ENCODE peak calls at places on chromosomes 5 and 9, in seven cellular contexts. I is HFF-Myc; A is spleen; B is HCT116; J is CD8-positive, alpha-beta T cell; T is IMR-90; V is AG04450. K is an unnamed sample.

GRCh38 chr5:60961685-60962084 is 16.7 kb downstream of the NDUFAF2 start:
- DNase-seq in J (no peak), A (no peak), T (peak), V (no peak), I (no peak), B (no peak), K (no peak)

GRCh38 chr5:1298723-1299510 is 4.0 kb upstream of the TERT start:
- DNase-seq in V (no peak), I (no peak), T (no peak), J (no peak), A (peak), B (no peak), K (no peak)

GRCh38 chr5:69416180-69416579 is 1.3 kb downstream of the MARVELD2 start:
- DNase-seq in J (no peak), I (no peak), T (no peak), B (no peak), A (no peak), V (no peak), K (no peak)

GRCh38 chr5:95471447-95471846 is 80.3 kb downstream of the FAM81B start:
- DNase-seq in B (no peak), I (no peak), V (no peak), J (no peak), T (no peak), A (no peak), K (no peak)

GRCh38 chr9:16484178-16484577 is 386.3 kb downstream of the BNC2 start:
- DNase-seq in J (no peak), A (no peak), B (no peak), I (no peak), V (no peak), T (peak), K (no peak)

GRCh38 chr5:1394881-1395860 is 50.1 kb downstream of the SLC6A3 start:
- DNase-seq in I (no peak), V (no peak), J (no peak), B (no peak), A (no peak), T (no peak), K (no peak)

GRCh38 chr5:151338734-151339133 is 8.6 kb downstream of the SLC36A2 start:
- DNase-seq in B (no peak), T (no peak), I (no peak), V (no peak), J (no peak), A (no peak), K (no peak)

GRCh38 chr5:155753943-155754581 is 572.9 kb upstream of the SGCD start:
- DNase-seq in T (no peak), V (no peak), B (no peak), I (no peak), A (no peak), J (no peak), K (no peak)

GRCh38 chr5:115392611-115393010 is 96.2 kb upstream of the CCDC112 start:
- DNase-seq in A (no peak), V (no peak), J (no peak), B (no peak), I (no peak), T (no peak), K (no peak)

GRCh38 chr5:176364765-176365662 is at the start of gene ARL10:
- DNase-seq in A (peak), I (no peak), B (no peak), J (peak), T (peak), V (no peak), K (no peak)

DNA sequence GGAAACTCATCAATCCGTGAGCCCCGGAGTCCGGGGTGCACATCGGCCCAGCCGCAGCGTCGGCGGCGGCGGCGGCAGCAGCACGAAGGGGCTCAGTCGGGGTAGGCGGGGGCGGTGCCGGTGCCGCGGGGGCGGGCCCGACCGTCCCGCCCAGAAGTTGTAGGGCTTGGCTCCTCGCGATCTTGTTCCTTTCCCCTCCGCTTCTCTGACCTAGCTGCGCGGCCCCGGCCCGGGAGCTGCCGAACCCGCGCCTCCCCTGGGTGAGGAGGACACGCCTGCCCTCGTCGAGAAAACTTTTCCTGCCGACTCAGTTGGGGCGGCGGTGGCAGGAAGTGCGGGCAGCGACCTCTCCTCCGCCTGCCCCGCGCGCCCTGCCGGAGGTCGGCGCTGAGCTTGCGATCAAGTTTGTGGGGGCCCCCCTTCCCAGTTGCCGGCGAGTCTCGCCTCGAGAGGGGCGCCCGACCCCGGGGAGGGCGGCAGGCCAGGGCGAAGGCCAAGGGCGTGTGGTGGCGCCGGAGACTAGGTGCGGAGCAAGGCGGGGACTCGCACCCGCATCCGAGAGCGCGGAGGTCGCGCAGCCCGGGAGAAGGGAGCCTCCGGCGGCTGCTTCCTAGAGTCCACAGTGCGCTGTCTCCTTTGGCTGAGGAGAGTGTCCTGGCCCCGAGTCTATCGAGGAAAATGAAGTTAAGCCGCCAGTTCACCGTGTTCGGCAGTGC is at the start of gene MAN2A1:
- DNase-seq in B (peak), V (no peak), T (peak), I (no peak), A (no peak), J (peak), K (peak)
- TF ChIP-seq CTCF in B (no peak), V (no peak), T (no peak), I (no peak), A (no peak), J (no peak), K (peak)

GRCh38 chr9:126495411-126496180 is 118.1 kb upstream of the LMX1B start:
- DNase-seq in I (no peak), A (peak), T (no peak), B (no peak), J (no peak), V (no peak), K (no peak)
- TF ChIP-seq CTCF in I (no peak), A (no peak), T (no peak), B (no peak), J (no peak), V (no peak), K (no peak)

GRCh38 chr9:36346578-36346977 is 53.5 kb downstream of the RNF38 start:
- DNase-seq in A (no peak), B (no peak), I (no peak), T (no peak), V (no peak), J (no peak), K (no peak)

GRCh38 chr9:36341936-36342577 is 58.0 kb downstream of the RNF38 start:
- DNase-seq in B (no peak), T (no peak), I (no peak), A (no peak), J (no peak), V (no peak), K (no peak)

DNA sequence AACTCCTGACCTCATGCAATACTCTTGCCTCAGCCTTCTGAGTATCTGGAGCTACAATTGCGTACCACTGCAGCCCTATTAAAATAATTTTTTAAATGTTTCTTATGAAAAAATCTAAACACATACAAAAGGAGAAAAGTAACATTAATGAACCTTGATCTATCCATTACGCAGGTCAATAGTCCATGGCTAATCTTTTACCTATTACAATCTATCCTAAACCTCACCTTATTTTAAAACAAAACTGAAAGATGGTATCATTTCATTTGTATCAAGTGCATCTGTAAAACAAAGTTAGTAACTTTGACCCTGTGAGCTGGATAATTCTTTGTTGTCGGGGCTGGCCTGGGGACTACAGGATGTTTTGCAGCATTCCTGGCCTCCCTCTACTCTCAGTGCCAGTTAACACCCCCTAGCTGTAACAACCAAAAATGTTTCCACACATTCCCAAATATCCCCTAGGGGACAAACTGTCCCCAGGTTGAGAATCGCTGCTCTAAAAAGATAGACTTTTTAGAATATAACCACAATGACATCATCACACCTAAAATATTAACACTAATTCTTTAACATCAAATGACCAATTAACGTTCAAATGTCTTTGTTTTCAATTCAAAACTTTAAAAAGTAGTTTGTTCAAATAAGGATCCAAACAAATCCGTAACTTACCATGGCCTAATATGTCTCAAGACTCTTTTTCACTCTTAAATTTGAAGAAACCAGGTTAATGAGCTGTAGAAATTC is 54.8 kb downstream of the RNF38 start:
- DNase-seq in V (no peak), J (no peak), I (no peak), T (no peak), B (no peak), A (no peak), K (no peak)
- TF ChIP-seq CTCF in V (peak), J (no peak), I (peak), T (no peak), B (peak), A (no peak), K (no peak)

DNA sequence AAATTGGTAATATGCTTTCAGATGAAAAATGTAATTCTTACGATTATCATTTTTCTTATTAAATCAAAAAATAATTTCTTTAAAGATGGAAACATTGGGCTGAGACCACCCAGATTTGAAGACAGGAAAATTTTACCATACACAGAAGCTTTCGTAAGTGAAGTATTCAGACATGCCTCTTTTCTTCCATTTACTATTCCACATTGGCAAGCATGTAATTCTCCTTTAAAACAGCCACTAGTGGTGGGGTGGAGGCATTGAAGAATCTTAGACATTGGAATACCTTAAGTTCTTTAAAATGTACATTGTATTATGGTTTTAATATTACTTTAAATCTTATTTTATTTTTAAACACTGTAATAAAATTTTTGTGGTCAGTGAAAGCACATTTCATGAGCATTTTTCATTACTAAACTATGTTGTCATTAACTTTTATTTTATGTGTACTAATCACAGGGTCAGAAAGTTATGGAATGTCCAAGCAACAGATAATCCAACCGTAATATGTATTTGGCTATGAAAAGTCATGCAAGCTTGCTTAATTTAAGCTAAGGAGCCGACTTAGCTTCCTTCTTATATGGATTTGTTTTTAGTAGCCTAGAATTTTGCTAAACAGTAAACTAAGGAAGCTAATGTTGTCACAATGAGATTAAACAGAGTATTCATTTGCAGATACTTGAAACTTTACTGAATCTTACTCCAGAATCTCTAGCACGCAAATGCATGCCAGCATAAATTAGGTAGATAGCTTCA is 97.4 kb upstream of the ALDH1A1 start:
- DNase-seq in B (no peak), I (no peak), T (peak), J (no peak), A (no peak), V (no peak), K (no peak)
- TF ChIP-seq CTCF in B (no peak), I (no peak), T (no peak), J (no peak), A (no peak), V (no peak), K (peak)

GRCh38 chr9:135969064-135969683 is 8.0 kb upstream of the UBAC1 start:
- DNase-seq in I (no peak), J (no peak), V (no peak), A (no peak), B (no peak), T (peak), K (no peak)
- TF ChIP-seq CTCF in I (no peak), J (no peak), V (no peak), A (no peak), B (no peak), T (no peak), K (no peak)

DNA sequence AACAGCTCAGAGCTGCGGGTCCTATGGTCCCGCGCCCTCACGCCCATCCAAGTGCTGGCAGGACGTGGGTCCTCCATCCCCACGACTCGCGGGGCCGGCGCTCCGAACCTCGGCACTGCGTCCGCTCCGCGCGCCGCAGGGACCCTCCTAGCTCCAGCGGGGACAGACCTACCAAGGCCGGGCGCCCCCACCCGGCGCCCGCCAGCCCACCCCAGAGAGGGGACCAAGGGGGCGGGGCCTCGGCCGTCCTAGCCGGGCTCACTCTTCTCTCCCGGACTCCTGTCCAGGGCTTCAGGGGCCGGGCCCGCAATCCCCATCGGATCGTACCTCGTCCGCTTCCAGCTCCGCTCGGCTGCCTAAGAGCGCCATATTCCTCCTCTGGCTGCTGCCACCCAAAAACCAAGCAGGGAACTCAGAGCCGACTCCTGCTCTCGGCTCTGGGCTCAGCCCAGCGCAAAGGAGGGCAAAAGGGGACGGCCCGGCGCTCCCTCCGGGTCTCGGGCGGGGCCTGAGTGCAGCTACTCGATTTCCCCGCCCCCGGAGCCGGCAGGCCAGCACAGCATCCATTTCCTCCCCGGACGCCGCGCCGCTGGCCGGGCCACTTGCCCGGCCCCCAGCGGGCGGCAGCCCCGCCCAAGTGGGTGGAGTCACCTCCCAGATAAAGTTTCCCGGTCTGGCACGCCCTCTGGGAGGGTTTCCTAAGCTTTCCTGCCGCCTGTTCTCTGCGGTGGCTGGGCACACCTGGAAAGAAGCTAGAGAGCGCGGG is at the start of gene TTC39B:
- DNase-seq in T (peak), V (peak), A (peak), B (peak), J (peak), I (peak), K (peak)
- TF ChIP-seq CTCF in T (peak), V (no peak), A (no peak), B (no peak), J (no peak), I (no peak), K (peak)

DNA sequence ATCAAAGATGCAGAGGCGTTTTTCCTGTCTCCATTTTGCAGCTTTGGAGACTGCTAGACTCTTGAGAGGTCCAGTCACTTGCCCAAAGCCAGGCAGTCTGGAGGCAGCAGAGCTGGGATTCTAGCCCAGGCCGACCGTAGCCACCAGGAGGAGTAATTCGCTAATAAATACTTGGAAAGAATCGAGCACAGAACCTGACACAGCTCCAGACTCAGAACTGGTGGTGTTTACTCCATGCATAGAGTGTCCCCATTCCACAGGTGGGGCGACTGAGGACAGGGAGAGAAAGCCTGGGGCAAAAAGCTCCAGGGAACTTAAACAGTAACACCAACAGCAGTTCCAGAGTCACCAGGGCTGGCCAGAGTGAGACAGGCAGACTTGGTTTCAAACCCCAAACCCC is 10.7 kb upstream of the CERCAM start:
- DNase-seq in J (no peak), A (no peak), T (no peak), V (no peak), I (no peak), B (no peak), K (no peak)
- TF ChIP-seq CTCF in J (no peak), A (no peak), T (peak), V (peak), I (peak), B (peak), K (peak)

DNA sequence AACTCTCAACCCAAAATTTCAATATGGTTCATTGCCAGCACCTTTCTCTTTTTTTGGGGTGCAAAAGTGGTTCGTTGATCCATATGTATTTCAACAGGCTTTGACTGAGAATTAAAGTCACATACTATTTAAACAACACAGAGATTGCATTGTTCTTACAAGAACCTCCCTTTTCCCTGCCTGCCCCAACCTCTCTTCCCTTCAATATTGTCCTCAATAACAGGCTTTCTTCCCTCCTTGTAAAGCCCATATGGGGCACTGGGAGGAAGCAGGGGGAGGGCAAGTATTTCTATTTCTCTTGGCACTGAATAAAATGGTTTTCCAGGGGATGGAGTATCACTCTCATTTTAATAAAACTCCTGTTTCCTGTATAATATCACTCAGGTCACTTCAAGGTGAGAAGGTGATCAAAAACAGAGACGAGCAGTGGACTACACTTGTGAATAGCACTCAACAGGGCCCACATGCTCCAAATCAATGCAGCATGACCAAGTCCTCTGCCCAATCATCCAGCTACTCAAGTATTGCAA is 65.1 kb downstream of the EFNA5 start:
- DNase-seq in A (no peak), J (no peak), B (no peak), T (no peak), V (no peak), I (no peak), K (no peak)
- TF ChIP-seq CTCF in A (no peak), J (no peak), B (no peak), T (no peak), V (no peak), I (no peak), K (no peak)

DNA sequence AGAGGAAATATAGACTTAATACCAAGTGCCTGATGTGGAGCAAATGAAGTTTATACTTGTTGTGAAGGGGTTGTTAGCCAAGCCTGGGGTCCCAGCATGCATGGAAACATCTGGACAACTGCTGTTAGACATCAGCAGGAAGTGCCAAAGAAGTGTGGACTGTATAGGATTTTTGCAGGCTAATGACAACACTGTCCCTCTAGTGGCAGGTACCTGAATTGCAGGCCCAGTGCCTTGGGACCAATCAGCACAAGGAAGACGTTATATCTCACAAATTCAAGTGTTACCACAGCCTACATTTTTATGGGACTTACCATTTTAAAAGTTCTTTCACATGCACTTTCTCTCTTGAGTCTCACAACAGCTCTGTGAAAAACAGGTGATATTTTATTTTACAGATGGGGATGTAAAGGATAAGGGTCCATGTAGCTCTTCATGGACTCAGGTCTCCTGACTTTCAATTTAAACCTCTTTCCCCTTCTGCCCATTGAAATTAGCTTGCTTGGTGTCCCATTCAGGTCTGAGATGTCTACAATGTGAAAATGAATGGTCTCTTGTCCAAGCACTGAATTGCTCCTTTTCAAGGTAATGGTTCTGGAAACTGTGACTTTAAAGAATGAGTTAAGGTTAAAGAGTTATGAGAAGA is 89.0 kb upstream of the MAP1B start:
- DNase-seq in A (peak), J (peak), I (peak), V (peak), B (peak), T (peak), K (peak)
- TF ChIP-seq CTCF in A (peak), J (peak), I (peak), V (peak), B (peak), T (peak), K (peak)

GRCh38 chr5:180156141-180156540 is 52.9 kb downstream of the RASGEF1C start:
- DNase-seq in I (no peak), V (no peak), B (no peak), A (no peak), T (no peak), J (no peak), K (no peak)
- TF ChIP-seq CTCF in I (no peak), V (no peak), B (peak), A (no peak), T (no peak), J (no peak), K (no peak)